ENCODE peak calls at places on chromosomes 16 and 17, in eight cellular contexts. One of them, this sample, is unnamed. For H3K27me3 and H3K9me3, the result is how much of the 10 kb centered on the place peaks cover.

GRCh38 chr16:27795992-27796614 is 246.2 kb downstream of the KATNIP start:
- DNase-seq in breast epithelium: no peak
- DNase-seq in psoas muscle: no peak
- DNase-seq in ascending aorta: no peak
- DNase-seq in heart right ventricle: peak
- DNase-seq in stomach: peak
- DNase-seq in ovary: peak
- DNase-seq in CD4-positive, alpha-beta T cell: no peak
- DNase-seq in this sample: peak

GRCh38 chr17:77002103-77003045 is 134.2 kb downstream of the MGAT5B start:
- DNase-seq in psoas muscle: no peak
- DNase-seq in ascending aorta: no peak
- DNase-seq in CD4-positive, alpha-beta T cell: no peak
- DNase-seq in heart right ventricle: no peak
- DNase-seq in breast epithelium: no peak
- DNase-seq in ovary: no peak
- DNase-seq in stomach: no peak
- DNase-seq in this sample: no peak

GRCh38 chr16:4892356-4893102 is 44.4 kb downstream of the PPL start:
- DNase-seq in breast epithelium: no peak
- DNase-seq in heart right ventricle: peak
- DNase-seq in psoas muscle: no peak
- DNase-seq in CD4-positive, alpha-beta T cell: no peak
- DNase-seq in ovary: peak
- DNase-seq in stomach: no peak
- DNase-seq in ascending aorta: no peak
- DNase-seq in this sample: peak

GRCh38 chr16:50603206-50604064 is 55.2 kb downstream of the NKD1 start:
- DNase-seq in CD4-positive, alpha-beta T cell: no peak
- DNase-seq in stomach: no peak
- DNase-seq in heart right ventricle: no peak
- DNase-seq in psoas muscle: no peak
- DNase-seq in ovary: peak
- DNase-seq in ascending aorta: peak
- DNase-seq in breast epithelium: peak
- DNase-seq in this sample: no peak

GRCh38 chr16:11677959-11678881 is 10.0 kb downstream of the SNN start:
- DNase-seq in heart right ventricle: no peak
- DNase-seq in CD4-positive, alpha-beta T cell: no peak
- DNase-seq in ascending aorta: peak
- DNase-seq in stomach: no peak
- DNase-seq in ovary: no peak
- DNase-seq in psoas muscle: no peak
- DNase-seq in breast epithelium: no peak
- DNase-seq in this sample: no peak

GRCh38 chr17:5264930-5265329 is 17.2 kb upstream of the RABEP1 start:
- DNase-seq in breast epithelium: no peak
- DNase-seq in stomach: no peak
- DNase-seq in ovary: no peak
- DNase-seq in psoas muscle: no peak
- DNase-seq in ascending aorta: no peak
- DNase-seq in heart right ventricle: no peak
- DNase-seq in CD4-positive, alpha-beta T cell: no peak
- DNase-seq in this sample: no peak

GRCh38 chr16:21101631-21102420 is 48.8 kb downstream of the DNAH3 start:
- DNase-seq in psoas muscle: no peak
- DNase-seq in stomach: peak
- DNase-seq in breast epithelium: no peak
- DNase-seq in ovary: peak
- DNase-seq in CD4-positive, alpha-beta T cell: no peak
- DNase-seq in heart right ventricle: peak
- DNase-seq in ascending aorta: no peak
- DNase-seq in this sample: no peak

GRCh38 chr17:655618-656017 is 59.0 kb downstream of the VPS53 start:
- DNase-seq in stomach: no peak
- DNase-seq in heart right ventricle: no peak
- DNase-seq in CD4-positive, alpha-beta T cell: no peak
- DNase-seq in psoas muscle: no peak
- DNase-seq in ovary: no peak
- DNase-seq in breast epithelium: no peak
- DNase-seq in ascending aorta: no peak
- DNase-seq in this sample: no peak

GRCh38 chr17:42428141-42428944 is 5.3 kb upstream of the CAVIN1 start:
- DNase-seq in ovary: no peak
- DNase-seq in heart right ventricle: no peak
- DNase-seq in psoas muscle: no peak
- DNase-seq in stomach: peak
- DNase-seq in breast epithelium: no peak
- DNase-seq in ascending aorta: no peak
- DNase-seq in CD4-positive, alpha-beta T cell: peak
- DNase-seq in this sample: no peak

GRCh38 chr16:30032083-30032819 is 1.2 kb upstream of the TLCD3B start:
- DNase-seq in psoas muscle: no peak
- DNase-seq in stomach: peak
- DNase-seq in ascending aorta: no peak
- DNase-seq in heart right ventricle: no peak
- DNase-seq in CD4-positive, alpha-beta T cell: peak
- DNase-seq in breast epithelium: no peak
- DNase-seq in ovary: no peak
- DNase-seq in this sample: no peak

GRCh38 chr17:4928881-4929280 is 3.2 kb upstream of the GP1BA start:
- DNase-seq in psoas muscle: no peak
- DNase-seq in heart right ventricle: no peak
- DNase-seq in stomach: no peak
- DNase-seq in CD4-positive, alpha-beta T cell: no peak
- DNase-seq in breast epithelium: no peak
- DNase-seq in ovary: no peak
- DNase-seq in ascending aorta: no peak
- DNase-seq in this sample: no peak

GRCh38 chr16:84785843-84786538 is 33.8 kb upstream of the CRISPLD2 start:
- DNase-seq in psoas muscle: no peak
- DNase-seq in breast epithelium: no peak
- DNase-seq in CD4-positive, alpha-beta T cell: no peak
- DNase-seq in stomach: peak
- DNase-seq in heart right ventricle: peak
- DNase-seq in ovary: peak
- DNase-seq in ascending aorta: no peak
- DNase-seq in this sample: no peak

GRCh38 chr16:89880477-89881367 is 7.3 kb downstream of the TCF25 start:
- DNase-seq in heart right ventricle: no peak
- DNase-seq in ovary: no peak
- DNase-seq in CD4-positive, alpha-beta T cell: no peak
- DNase-seq in stomach: no peak
- DNase-seq in ascending aorta: no peak
- DNase-seq in psoas muscle: no peak
- DNase-seq in breast epithelium: no peak
- DNase-seq in this sample: no peak

GRCh38 chr17:74851612-74852236 is 8.0 kb downstream of the GRIN2C start:
- DNase-seq in stomach: no peak
- DNase-seq in CD4-positive, alpha-beta T cell: no peak
- DNase-seq in heart right ventricle: no peak
- DNase-seq in breast epithelium: no peak
- DNase-seq in ascending aorta: no peak
- DNase-seq in ovary: no peak
- DNase-seq in psoas muscle: no peak
- DNase-seq in this sample: no peak
- H3K27me3 ChIP-seq in stomach: half or more
- H3K27me3 ChIP-seq in CD4-positive, alpha-beta T cell: under half
- H3K27me3 ChIP-seq in heart right ventricle: half or more
- H3K27me3 ChIP-seq in breast epithelium: under half
- H3K27me3 ChIP-seq in ascending aorta: under half
- H3K27me3 ChIP-seq in ovary: under half
- H3K27me3 ChIP-seq in psoas muscle: under half
- H3K27me3 ChIP-seq in this sample: under half

GRCh38 chr17:74385201-74385600 is 17.9 kb downstream of the GPR142 start:
- DNase-seq in stomach: no peak
- DNase-seq in ascending aorta: no peak
- DNase-seq in heart right ventricle: no peak
- DNase-seq in psoas muscle: peak
- DNase-seq in breast epithelium: no peak
- DNase-seq in CD4-positive, alpha-beta T cell: no peak
- DNase-seq in ovary: no peak
- DNase-seq in this sample: no peak

GRCh38 chr17:74380086-74380958 is 13.0 kb downstream of the GPR142 start:
- DNase-seq in ovary: no peak
- DNase-seq in ascending aorta: no peak
- DNase-seq in breast epithelium: peak
- DNase-seq in psoas muscle: peak
- DNase-seq in heart right ventricle: no peak
- DNase-seq in CD4-positive, alpha-beta T cell: no peak
- DNase-seq in stomach: peak
- DNase-seq in this sample: peak

GRCh38 chr17:74379495-74380085 is 12.3 kb downstream of the GPR142 start:
- DNase-seq in ovary: peak
- DNase-seq in psoas muscle: peak
- DNase-seq in breast epithelium: peak
- DNase-seq in CD4-positive, alpha-beta T cell: peak
- DNase-seq in ascending aorta: peak
- DNase-seq in heart right ventricle: peak
- DNase-seq in stomach: peak
- DNase-seq in this sample: peak

GRCh38 chr17:74383140-74383539 is 15.8 kb downstream of the GPR142 start:
- DNase-seq in breast epithelium: no peak
- DNase-seq in ovary: no peak
- DNase-seq in stomach: no peak
- DNase-seq in ascending aorta: no peak
- DNase-seq in CD4-positive, alpha-beta T cell: no peak
- DNase-seq in heart right ventricle: no peak
- DNase-seq in psoas muscle: no peak
- DNase-seq in this sample: no peak

DNA sequence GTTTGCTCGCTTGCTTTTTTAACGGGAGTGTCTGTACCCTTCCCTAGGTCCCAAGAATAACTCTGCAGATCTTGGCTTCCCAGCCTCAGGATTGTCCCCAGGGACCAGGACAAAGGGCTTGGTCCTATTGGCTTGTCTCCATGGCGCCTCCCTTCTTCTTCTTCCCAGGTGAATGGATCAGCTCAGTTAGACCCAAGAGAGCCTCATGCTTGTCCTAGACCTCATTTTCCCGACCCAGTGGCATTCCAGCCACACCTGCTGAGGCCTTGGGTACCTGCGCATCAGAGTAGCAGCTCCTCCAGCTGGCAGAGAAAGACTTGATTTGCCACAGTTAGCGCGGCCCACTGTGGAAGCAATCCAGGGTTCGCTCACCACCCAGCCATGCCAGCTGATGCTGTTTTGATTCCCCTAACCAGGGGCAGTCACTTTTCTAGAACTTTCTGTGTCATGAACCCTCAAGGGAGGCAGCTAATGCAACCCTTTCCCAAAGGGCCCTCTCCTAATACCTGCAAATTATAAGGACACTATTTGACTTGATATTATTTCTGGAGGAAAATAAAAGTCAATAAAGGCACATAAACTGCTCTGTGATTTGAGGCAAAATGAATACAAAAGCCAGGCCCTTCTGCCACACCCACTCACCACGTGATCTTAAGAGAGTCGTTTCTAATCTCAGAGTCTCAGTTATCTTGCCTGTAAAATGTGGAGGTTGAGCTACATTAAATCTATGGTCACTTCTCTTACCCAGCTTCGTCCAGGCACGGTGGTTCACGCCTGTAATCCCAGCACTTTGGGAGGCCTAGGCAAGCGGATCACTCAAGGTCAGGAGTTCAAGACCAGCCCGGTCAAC is 13.9 kb downstream of the GPR142 start:
- DNase-seq in ovary: no peak
- DNase-seq in CD4-positive, alpha-beta T cell: no peak
- DNase-seq in heart right ventricle: no peak
- DNase-seq in breast epithelium: no peak
- DNase-seq in ascending aorta: no peak
- DNase-seq in stomach: no peak
- DNase-seq in psoas muscle: peak
- DNase-seq in this sample: no peak
- H3K27ac ChIP-seq in ovary: no peak
- H3K27ac ChIP-seq in CD4-positive, alpha-beta T cell: no peak
- H3K27ac ChIP-seq in heart right ventricle: no peak
- H3K27ac ChIP-seq in breast epithelium: peak
- H3K27ac ChIP-seq in ascending aorta: peak
- H3K27ac ChIP-seq in stomach: peak
- H3K27ac ChIP-seq in psoas muscle: peak
- H3K27ac ChIP-seq in this sample: no peak

GRCh38 chr16:75745242-75745641 is 19.0 kb upstream of the CPHXL start:
- DNase-seq in ovary: no peak
- DNase-seq in psoas muscle: no peak
- DNase-seq in breast epithelium: no peak
- DNase-seq in stomach: no peak
- DNase-seq in CD4-positive, alpha-beta T cell: no peak
- DNase-seq in heart right ventricle: no peak
- DNase-seq in ascending aorta: no peak
- DNase-seq in this sample: no peak

GRCh38 chr16:75745823-75746222 is 19.5 kb upstream of the CPHXL start:
- DNase-seq in ovary: no peak
- DNase-seq in psoas muscle: no peak
- DNase-seq in breast epithelium: no peak
- DNase-seq in ascending aorta: no peak
- DNase-seq in heart right ventricle: no peak
- DNase-seq in stomach: no peak
- DNase-seq in CD4-positive, alpha-beta T cell: no peak
- DNase-seq in this sample: no peak

GRCh38 chr16:75742424-75743047 is 16.2 kb upstream of the CPHXL start:
- DNase-seq in stomach: no peak
- DNase-seq in ovary: no peak
- DNase-seq in ascending aorta: no peak
- DNase-seq in psoas muscle: no peak
- DNase-seq in heart right ventricle: no peak
- DNase-seq in CD4-positive, alpha-beta T cell: no peak
- DNase-seq in breast epithelium: no peak
- DNase-seq in this sample: no peak
- H3K9me3 ChIP-seq in stomach: under half
- H3K9me3 ChIP-seq in ovary: under half
- H3K9me3 ChIP-seq in ascending aorta: under half
- H3K9me3 ChIP-seq in psoas muscle: under half
- H3K9me3 ChIP-seq in heart right ventricle: under half
- H3K9me3 ChIP-seq in CD4-positive, alpha-beta T cell: under half
- H3K9me3 ChIP-seq in breast epithelium: under half
- H3K9me3 ChIP-seq in this sample: under half

GRCh38 chr17:72119280-72119962 is 1.4 kb upstream of the SOX9 start:
- DNase-seq in psoas muscle: no peak
- DNase-seq in ovary: no peak
- DNase-seq in stomach: no peak
- DNase-seq in heart right ventricle: no peak
- DNase-seq in CD4-positive, alpha-beta T cell: no peak
- DNase-seq in ascending aorta: no peak
- DNase-seq in breast epithelium: no peak
- DNase-seq in this sample: no peak

GRCh38 chr17:72119963-72120877 is 600 bp upstream of the SOX9 start:
- DNase-seq in stomach: peak
- DNase-seq in psoas muscle: peak
- DNase-seq in breast epithelium: peak
- DNase-seq in CD4-positive, alpha-beta T cell: no peak
- DNase-seq in ovary: no peak
- DNase-seq in heart right ventricle: peak
- DNase-seq in ascending aorta: no peak
- DNase-seq in this sample: no peak

GRCh38 chr17:72117748-72118587 is 2.9 kb upstream of the SOX9 start:
- DNase-seq in psoas muscle: no peak
- DNase-seq in ovary: no peak
- DNase-seq in stomach: no peak
- DNase-seq in breast epithelium: no peak
- DNase-seq in CD4-positive, alpha-beta T cell: no peak
- DNase-seq in ascending aorta: no peak
- DNase-seq in heart right ventricle: peak
- DNase-seq in this sample: peak

GRCh38 chr17:72117470-72117747 is 3.4 kb upstream of the SOX9 start:
- DNase-seq in CD4-positive, alpha-beta T cell: no peak
- DNase-seq in ovary: no peak
- DNase-seq in psoas muscle: no peak
- DNase-seq in breast epithelium: no peak
- DNase-seq in ascending aorta: no peak
- DNase-seq in heart right ventricle: no peak
- DNase-seq in stomach: no peak
- DNase-seq in this sample: no peak

GRCh38 chr17:72118588-72119279 is 2.1 kb upstream of the SOX9 start:
- DNase-seq in heart right ventricle: peak
- DNase-seq in CD4-positive, alpha-beta T cell: no peak
- DNase-seq in ascending aorta: no peak
- DNase-seq in ovary: no peak
- DNase-seq in psoas muscle: peak
- DNase-seq in breast epithelium: peak
- DNase-seq in stomach: peak
- DNase-seq in this sample: no peak
- H3K27me3 ChIP-seq in heart right ventricle: half or more
- H3K27me3 ChIP-seq in CD4-positive, alpha-beta T cell: half or more
- H3K27me3 ChIP-seq in ascending aorta: under half
- H3K27me3 ChIP-seq in ovary: under half
- H3K27me3 ChIP-seq in psoas muscle: under half
- H3K27me3 ChIP-seq in breast epithelium: under half
- H3K27me3 ChIP-seq in stomach: half or more
- H3K27me3 ChIP-seq in this sample: half or more

This sample was measured in left lung.